ENCODE peak calls at places on chromosomes 11 and 22, in four cellular contexts. One of them, this sample, is unnamed. For H3K4me1, the result is how much of the 10 kb centered on the place peaks cover.

GRCh38 chr11:60914620-60915249 is 777 bp downstream of the TMEM109 start:
- DNase-seq in IMR-90: peak
- DNase-seq in GM12878: no peak
- DNase-seq in K562: peak
- DNase-seq in this sample: peak

GRCh38 chr11:92941676-92942571 is 27.5 kb upstream of the MTNR1B start:
- DNase-seq in K562: peak
- DNase-seq in GM12878: no peak
- DNase-seq in IMR-90: peak
- DNase-seq in this sample: peak

GRCh38 chr11:35138949-35139881 is at the start of gene CD44:
- DNase-seq in K562: peak
- DNase-seq in IMR-90: peak
- DNase-seq in GM12878: no peak
- DNase-seq in this sample: peak

GRCh38 chr22:32389685-32390084 is 22.4 kb downstream of the RTCB start:
- DNase-seq in K562: no peak
- DNase-seq in IMR-90: peak
- DNase-seq in GM12878: no peak
- DNase-seq in this sample: peak

GRCh38 chr22:40462195-40462988 is 92.0 kb downstream of the SGSM3 start:
- DNase-seq in IMR-90: no peak
- DNase-seq in GM12878: no peak
- DNase-seq in K562: no peak
- DNase-seq in this sample: no peak

GRCh38 chr22:48945621-48946458 is 881.8 kb downstream of the BRD1 start:
- DNase-seq in GM12878: no peak
- DNase-seq in IMR-90: no peak
- DNase-seq in K562: no peak
- DNase-seq in this sample: no peak

GRCh38 chr11:93888026-93888425 is 37.6 kb upstream of the VSTM5 start:
- DNase-seq in K562: no peak
- DNase-seq in IMR-90: no peak
- DNase-seq in GM12878: no peak
- DNase-seq in this sample: no peak

GRCh38 chr22:19232620-19233019 is 54.1 kb upstream of the SLC25A1 start:
- DNase-seq in GM12878: no peak
- DNase-seq in K562: no peak
- DNase-seq in IMR-90: no peak
- DNase-seq in this sample: peak

GRCh38 chr11:58433638-58434203 is 5.8 kb upstream of the OR5B2 start:
- DNase-seq in IMR-90: no peak
- DNase-seq in GM12878: no peak
- DNase-seq in K562: no peak
- DNase-seq in this sample: no peak

GRCh38 chr11:88555829-88556202 is 218.3 kb upstream of the CTSC start:
- DNase-seq in GM12878: no peak
- DNase-seq in IMR-90: peak
- DNase-seq in K562: no peak
- DNase-seq in this sample: no peak

GRCh38 chr11:71364806-71365205 is 83.4 kb downstream of the DHCR7 start:
- DNase-seq in GM12878: no peak
- DNase-seq in K562: no peak
- DNase-seq in IMR-90: no peak
- DNase-seq in this sample: no peak

GRCh38 chr11:91805293-91805692 is 419.3 kb upstream of the FAT3 start:
- DNase-seq in K562: no peak
- DNase-seq in GM12878: no peak
- DNase-seq in IMR-90: no peak
- DNase-seq in this sample: no peak

GRCh38 chr22:46604306-46604690 is 15.9 kb upstream of the GRAMD4 start:
- DNase-seq in K562: peak
- DNase-seq in IMR-90: peak
- DNase-seq in GM12878: peak
- DNase-seq in this sample: no peak

GRCh38 chr22:19118601-19118880 is 3.7 kb downstream of the DGCR2 start:
- DNase-seq in GM12878: no peak
- DNase-seq in IMR-90: no peak
- DNase-seq in K562: no peak
- DNase-seq in this sample: no peak

GRCh38 chr11:128284634-128285033 is 302.7 kb downstream of the ETS1 start:
- DNase-seq in IMR-90: no peak
- DNase-seq in K562: no peak
- DNase-seq in GM12878: no peak
- DNase-seq in this sample: no peak

GRCh38 chr11:88293931-88294330 is 43.6 kb downstream of the CTSC start:
- DNase-seq in K562: no peak
- DNase-seq in GM12878: no peak
- DNase-seq in IMR-90: peak
- DNase-seq in this sample: no peak

GRCh38 chr11:95443386-95443785 is 212.4 kb upstream of the SESN3 start:
- DNase-seq in IMR-90: no peak
- DNase-seq in GM12878: peak
- DNase-seq in K562: peak
- DNase-seq in this sample: no peak

GRCh38 chr11:28017816-28018215 is 90.1 kb downstream of the KIF18A start:
- DNase-seq in GM12878: no peak
- DNase-seq in K562: no peak
- DNase-seq in IMR-90: peak
- DNase-seq in this sample: no peak

GRCh38 chr11:62881579-62882427 is 1.1 kb downstream of the SLC3A2 start:
- DNase-seq in IMR-90: peak
- DNase-seq in GM12878: peak
- DNase-seq in K562: peak
- DNase-seq in this sample: peak

GRCh38 chr22:20283674-20284066 is 15.6 kb upstream of the RTN4R start:
- DNase-seq in K562: no peak
- DNase-seq in GM12878: no peak
- DNase-seq in IMR-90: no peak
- DNase-seq in this sample: no peak

GRCh38 chr11:8739309-8739793 is 56.8 kb downstream of the RPL27A start:
- DNase-seq in IMR-90: no peak
- DNase-seq in K562: no peak
- DNase-seq in GM12878: no peak
- DNase-seq in this sample: no peak

GRCh38 chr11:86740628-86741488 is 59.5 kb upstream of the PRSS23 start:
- DNase-seq in GM12878: no peak
- DNase-seq in K562: peak
- DNase-seq in IMR-90: peak
- DNase-seq in this sample: peak

GRCh38 chr11:18714443-18714780 is 11.6 kb downstream of the IGSF22 start:
- DNase-seq in IMR-90: no peak
- DNase-seq in K562: no peak
- DNase-seq in GM12878: no peak
- DNase-seq in this sample: no peak

GRCh38 chr22:37305873-37306272 is 23.6 kb downstream of the CYTH4 start:
- DNase-seq in K562: no peak
- DNase-seq in GM12878: no peak
- DNase-seq in IMR-90: no peak
- DNase-seq in this sample: no peak
- TF ChIP-seq FOS in K562: no peak
- TF ChIP-seq FOS in GM12878: no peak
- TF ChIP-seq FOS in IMR-90: no peak
- TF ChIP-seq FOS in this sample: no peak

GRCh38 chr11:12458042-12458441 is 80.7 kb downstream of the PARVA start:
- DNase-seq in K562: no peak
- DNase-seq in IMR-90: no peak
- DNase-seq in GM12878: no peak
- DNase-seq in this sample: no peak

GRCh38 chr11:12457030-12457600 is 79.7 kb downstream of the PARVA start:
- DNase-seq in GM12878: no peak
- DNase-seq in IMR-90: peak
- DNase-seq in K562: no peak
- DNase-seq in this sample: no peak

GRCh38 chr11:12461516-12461915 is 84.1 kb downstream of the PARVA start:
- DNase-seq in IMR-90: no peak
- DNase-seq in GM12878: no peak
- DNase-seq in K562: no peak
- DNase-seq in this sample: no peak

GRCh38 chr11:12460441-12460840 is 83.1 kb downstream of the PARVA start:
- DNase-seq in K562: no peak
- DNase-seq in GM12878: no peak
- DNase-seq in IMR-90: peak
- DNase-seq in this sample: no peak

DNA sequence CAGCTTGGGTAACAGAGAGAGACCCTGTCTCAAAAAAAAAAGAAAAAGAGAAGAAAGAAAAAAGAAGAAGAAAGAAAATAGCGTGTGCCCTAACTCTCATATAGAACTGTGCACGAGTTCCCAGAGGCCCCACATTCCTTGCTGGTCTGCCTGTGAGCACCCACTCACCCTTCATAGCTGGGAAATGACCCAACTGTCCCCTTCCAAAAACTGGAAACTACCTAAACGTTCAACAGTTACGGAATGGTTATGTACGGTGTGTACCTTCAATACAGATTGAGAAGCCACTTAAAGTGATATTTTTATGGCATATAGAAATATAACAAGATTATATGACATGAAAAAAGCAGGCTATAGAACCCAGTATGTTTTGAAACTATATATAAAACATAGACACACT is 82.0 kb downstream of the PARVA start:
- DNase-seq in K562: no peak
- DNase-seq in GM12878: no peak
- DNase-seq in IMR-90: no peak
- DNase-seq in this sample: no peak
- H3K4me1 ChIP-seq in K562: under half
- H3K4me1 ChIP-seq in GM12878: under half
- H3K4me1 ChIP-seq in IMR-90: under half
- H3K4me1 ChIP-seq in this sample: under half

GRCh38 chr22:21982338-21982965 is at the start of gene TOP3B:
- DNase-seq in K562: peak
- DNase-seq in GM12878: peak
- DNase-seq in IMR-90: peak
- DNase-seq in this sample: peak

GRCh38 chr22:21981874-21982273 is 713 bp downstream of the TOP3B start:
- DNase-seq in K562: peak
- DNase-seq in IMR-90: no peak
- DNase-seq in GM12878: no peak
- DNase-seq in this sample: no peak

GRCh38 chr22:21980547-21980946 is 2.0 kb downstream of the TOP3B start:
- DNase-seq in K562: no peak
- DNase-seq in IMR-90: no peak
- DNase-seq in GM12878: no peak
- DNase-seq in this sample: no peak

GRCh38 chr22:21985214-21985613 is 2.6 kb upstream of the TOP3B start:
- DNase-seq in K562: no peak
- DNase-seq in GM12878: no peak
- DNase-seq in IMR-90: no peak
- DNase-seq in this sample: no peak

DNA sequence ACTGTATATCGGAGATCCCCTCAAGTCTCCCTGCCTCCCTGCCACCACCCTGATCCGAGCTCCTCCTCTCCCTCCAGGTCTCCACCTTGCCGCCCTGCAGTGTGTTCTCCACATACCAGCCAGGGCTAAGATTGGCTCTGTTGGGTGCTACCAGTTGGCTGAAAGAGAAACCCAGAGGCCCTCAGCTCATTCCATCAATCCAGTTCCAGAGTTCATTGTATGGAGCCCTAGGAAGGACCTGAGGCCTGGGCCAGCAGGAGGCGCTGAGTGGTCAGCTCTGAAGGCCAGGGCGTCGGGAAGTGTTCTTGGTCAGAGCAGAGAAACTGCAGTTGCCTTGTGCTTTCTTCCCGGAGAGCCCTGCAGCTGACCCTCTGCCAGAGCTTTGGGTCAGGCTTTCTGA is 2.2 kb upstream of the TOP3B start:
- DNase-seq in IMR-90: peak
- DNase-seq in GM12878: no peak
- DNase-seq in K562: peak
- DNase-seq in this sample: peak
- TF ChIP-seq FOS in IMR-90: no peak
- TF ChIP-seq FOS in GM12878: no peak
- TF ChIP-seq FOS in K562: no peak
- TF ChIP-seq FOS in this sample: no peak

GRCh38 chr11:63882555-63883242 is 34.3 kb downstream of the RCOR2 start:
- DNase-seq in IMR-90: no peak
- DNase-seq in GM12878: no peak
- DNase-seq in K562: no peak
- DNase-seq in this sample: no peak
- H3K4me1 ChIP-seq in IMR-90: under half
- H3K4me1 ChIP-seq in GM12878: under half
- H3K4me1 ChIP-seq in K562: under half
- H3K4me1 ChIP-seq in this sample: under half

GRCh38 chr11:63996512-63996911 is 10.3 kb downstream of the OTUB1 start:
- DNase-seq in GM12878: no peak
- DNase-seq in IMR-90: no peak
- DNase-seq in K562: no peak
- DNase-seq in this sample: no peak

GRCh38 chr11:63997801-63998332 is 11.6 kb downstream of the OTUB1 start:
- DNase-seq in K562: no peak
- DNase-seq in GM12878: no peak
- DNase-seq in IMR-90: no peak
- DNase-seq in this sample: no peak

GRCh38 chr11:63998558-63999348 is 12.5 kb downstream of the OTUB1 start:
- DNase-seq in IMR-90: no peak
- DNase-seq in K562: no peak
- DNase-seq in GM12878: no peak
- DNase-seq in this sample: no peak

GRCh38 chr11:63999349-64000025 is 13.2 kb downstream of the OTUB1 start:
- DNase-seq in IMR-90: no peak
- DNase-seq in K562: peak
- DNase-seq in GM12878: no peak
- DNase-seq in this sample: no peak

GRCh38 chr11:63997104-63997700 is 11.0 kb downstream of the OTUB1 start:
- DNase-seq in GM12878: no peak
- DNase-seq in K562: no peak
- DNase-seq in IMR-90: no peak
- DNase-seq in this sample: no peak
- TF ChIP-seq FOS in GM12878: no peak
- TF ChIP-seq FOS in K562: no peak
- TF ChIP-seq FOS in IMR-90: no peak
- TF ChIP-seq FOS in this sample: no peak